ENCODE peak calls at places on chromosomes 11 and 22, in four cellular contexts. F, S, M and O are unnamed samples.

GRCh38 chr22:40588726-40589125 is 47.8 kb downstream of the MRTFA start:
- DNase-seq in F (no peak), S (no peak), M (peak), O (no peak)

GRCh38 chr11:119207607-119208006 is 1.5 kb downstream of the CBL start:
- DNase-seq in F (no peak), S (no peak), M (no peak), O (no peak)

GRCh38 chr11:8229299-8230177 is 34.1 kb downstream of the LMO1 start:
- DNase-seq in F (no peak), S (peak), M (no peak), O (peak)

GRCh38 chr22:38754247-38755154 is 1.3 kb downstream of the SUN2 start:
- DNase-seq in F (no peak), S (peak), M (no peak), O (peak)

GRCh38 chr11:20055312-20055711 is 105.0 kb downstream of the DBX1 start:
- DNase-seq in F (no peak), S (no peak), M (no peak), O (no peak)

GRCh38 chr11:57167125-57167839 is 14.5 kb upstream of the LRRC55 start:
- DNase-seq in F (no peak), S (peak), M (no peak), O (no peak)

GRCh38 chr11:119903821-119904220 is 174.8 kb upstream of the NECTIN1 start:
- DNase-seq in F (no peak), S (no peak), M (no peak), O (no peak)

GRCh38 chr11:57476223-57476882 is 16.0 kb downstream of the RTN4RL2 start:
- DNase-seq in F (no peak), S (peak), M (no peak), O (peak)

GRCh38 chr11:47248664-47249377 is at the start of gene ACP2:
- DNase-seq in F (no peak), S (peak), M (no peak), O (peak)

GRCh38 chr11:1499899-1500298 is 13.3 kb upstream of the MOB2 start:
- DNase-seq in F (no peak), S (no peak), M (no peak), O (peak)

GRCh38 chr22:25100972-25101371 is 98.7 kb upstream of the CRYBB3 start:
- DNase-seq in F (no peak), S (no peak), M (no peak), O (no peak)

GRCh38 chr11:117950320-117950719 is 21.1 kb upstream of the TMPRSS13 start:
- DNase-seq in F (no peak), S (peak), M (no peak), O (no peak)
- TF ChIP-seq CTCF in F (peak), S (no peak), M (no peak), O (no peak)

DNA sequence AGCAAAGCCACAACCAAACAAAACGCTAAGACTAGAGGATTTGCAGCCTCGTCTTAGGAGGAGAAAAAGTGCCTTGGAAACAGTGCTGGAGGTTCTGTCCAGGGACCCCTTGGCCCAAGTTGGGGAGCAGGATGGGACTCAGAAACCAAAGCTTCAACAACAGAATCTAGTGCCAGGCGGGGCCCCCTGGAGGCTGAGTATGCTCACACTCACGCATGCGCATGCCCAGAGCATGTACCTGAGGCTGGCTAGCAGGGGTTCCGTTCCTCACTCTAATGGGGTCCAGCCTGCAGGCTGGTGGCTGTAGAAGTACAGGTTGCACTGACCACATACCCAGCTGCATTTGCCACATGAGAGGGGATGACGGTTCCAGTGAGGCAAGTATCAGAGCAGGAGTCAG is 568.6 kb upstream of the CADM1 start:
- DNase-seq in F (no peak), S (no peak), M (no peak), O (no peak)
- TF ChIP-seq CTCF in F (peak), S (no peak), M (no peak), O (no peak)

GRCh38 chr11:17351171-17351509 is 460 bp upstream of the NCR3LG1 start:
- DNase-seq in F (no peak), S (no peak), M (no peak), O (no peak)
- TF ChIP-seq CTCF in F (peak), S (no peak), M (peak), O (no peak)

GRCh38 chr11:74168838-74169237 is 2.0 kb downstream of the C2CD3 start:
- DNase-seq in F (no peak), S (no peak), M (no peak), O (no peak)

GRCh38 chr11:74169736-74170458 is 905 bp downstream of the C2CD3 start:
- DNase-seq in F (no peak), S (no peak), M (no peak), O (no peak)

GRCh38 chr11:74175923-74176322 is 4.8 kb downstream of the PPME1 start:
- DNase-seq in F (no peak), S (no peak), M (no peak), O (no peak)

GRCh38 chr11:74171630-74172465 is 759 bp downstream of the PPME1 start:
- DNase-seq in F (no peak), S (no peak), M (no peak), O (no peak)

GRCh38 chr11:74170694-74171629 is at the start of the genes C2CD3 and PPME1:
- DNase-seq in F (peak), S (peak), M (peak), O (peak)
- TF ChIP-seq CTCF in F (peak), S (no peak), M (peak), O (peak)

GRCh38 chr11:114059984-114060401 is 482 bp downstream of the ZBTB16 start:
- DNase-seq in F (no peak), S (no peak), M (no peak), O (no peak)
- TF ChIP-seq CTCF in F (no peak), S (no peak), M (no peak), O (no peak)

GRCh38 chr11:65811764-65812475 is 21.8 kb upstream of the SNX32 start:
- DNase-seq in F (no peak), S (no peak), M (no peak), O (no peak)
- TF ChIP-seq CTCF in F (no peak), S (no peak), M (no peak), O (no peak)

DNA sequence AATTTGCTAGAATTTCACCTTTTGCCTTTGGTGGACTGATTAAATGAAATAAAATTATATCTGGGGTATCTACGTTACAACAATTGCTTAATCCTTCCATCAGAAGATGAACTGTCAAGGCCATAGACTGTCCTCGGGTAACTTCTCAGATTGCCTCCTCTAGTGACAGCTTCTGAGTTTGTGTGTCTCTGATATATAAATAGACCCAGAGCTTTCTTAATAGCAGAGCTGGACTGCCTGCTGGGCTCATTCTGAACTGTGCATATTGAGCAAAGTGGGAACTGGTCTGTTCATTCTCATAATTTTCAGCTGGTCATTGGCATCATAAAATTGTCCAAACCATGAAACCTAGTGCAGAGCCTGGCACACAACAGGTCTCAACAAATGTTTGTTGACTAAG is 99.1 kb upstream of the GRAMD1B start:
- DNase-seq in F (no peak), S (no peak), M (no peak), O (no peak)
- TF ChIP-seq CTCF in F (no peak), S (no peak), M (no peak), O (no peak)

GRCh38 chr11:127018683-127019279 is 18.2 kb upstream of the KIRREL3 start:
- DNase-seq in F (no peak), S (peak), M (no peak), O (no peak)

GRCh38 chr11:127013550-127013949 is 13.0 kb upstream of the KIRREL3 start:
- DNase-seq in F (no peak), S (no peak), M (no peak), O (no peak)

GRCh38 chr11:127017482-127017881 is 16.9 kb upstream of the KIRREL3 start:
- DNase-seq in F (no peak), S (no peak), M (no peak), O (no peak)
- TF ChIP-seq CTCF in F (peak), S (no peak), M (peak), O (no peak)